ENCODE peak calls at places on chromosomes 1 and 21, in five cellular contexts. U is transverse colon, Q is dorsolateral prefrontal cortex, L is PC-3, O is kidney epithelial cell. H is an unnamed sample.

GRCh38 chr21:32021319-32022027 is 148.7 kb downstream of the HUNK start:
- DNase-seq in Q (peak; percentile 36), O (no peak), U (peak; percentile 54), L (peak; percentile 13), H (peak; percentile 92)

GRCh38 chr1:31425301-31426081 is 12.5 kb downstream of the SERINC2 start:
- DNase-seq in O (no peak), U (no peak), Q (no peak), L (no peak), H (no peak)

GRCh38 chr1:205512059-205513045 is 7.9 kb downstream of the CDK18 start:
- DNase-seq in O (no peak), L (peak; percentile 40), Q (no peak), U (no peak), H (no peak)

GRCh38 chr1:238898856-238899255 is 487.5 kb upstream of the CHRM3 start:
- DNase-seq in L (peak; percentile 72), O (peak; percentile 37), Q (no peak), U (no peak), H (no peak)

GRCh38 chr1:218812360-218812759 is 361.3 kb upstream of the LYPLAL1 start:
- DNase-seq in L (no peak), O (no peak), U (no peak), Q (no peak), H (no peak)

GRCh38 chr1:15883326-15883725 is 35.8 kb downstream of the SPEN start:
- DNase-seq in L (no peak), O (no peak), Q (no peak), U (no peak), H (no peak)

GRCh38 chr21:30340714-30341573 is 3.5 kb upstream of the KRTAP27-1 start:
- DNase-seq in O (no peak), L (peak; percentile 83), Q (no peak), U (peak; percentile 41), H (peak; percentile 56)

GRCh38 chr1:19563336-19564097 is 78.2 kb upstream of the CAPZB start:
- DNase-seq in U (peak; percentile 38), O (no peak), L (no peak), Q (peak; percentile 58), H (peak; percentile 27)

GRCh38 chr1:235883261-235883927 is 16.7 kb upstream of the LYST start:
- DNase-seq in O (peak; percentile 84), L (peak; percentile 88), Q (peak; percentile 77), U (peak; percentile 76), H (peak; percentile 92)

GRCh38 chr1:178718520-178718919 is 6.5 kb upstream of the RALGPS2 start:
- DNase-seq in Q (no peak), U (no peak), L (no peak), O (no peak), H (no peak)

GRCh38 chr1:59446257-59446901 is 149.5 kb downstream of the FGGY start:
- DNase-seq in Q (no peak), U (peak; percentile 10), O (no peak), L (peak; percentile 79), H (no peak)

GRCh38 chr1:66981679-66982078 is 56.9 kb downstream of the MIER1 start:
- DNase-seq in L (no peak), O (no peak), U (peak; percentile 28), Q (peak; percentile 41), H (no peak)
- H3K4me3 ChIP-seq in L (no peak overlapping the region), O (no peak overlapping the region), U (peak overlapping the region; percentile 9), Q (peak overlapping the region; percentile 37), H (peak overlapping the region; percentile 25)

DNA sequence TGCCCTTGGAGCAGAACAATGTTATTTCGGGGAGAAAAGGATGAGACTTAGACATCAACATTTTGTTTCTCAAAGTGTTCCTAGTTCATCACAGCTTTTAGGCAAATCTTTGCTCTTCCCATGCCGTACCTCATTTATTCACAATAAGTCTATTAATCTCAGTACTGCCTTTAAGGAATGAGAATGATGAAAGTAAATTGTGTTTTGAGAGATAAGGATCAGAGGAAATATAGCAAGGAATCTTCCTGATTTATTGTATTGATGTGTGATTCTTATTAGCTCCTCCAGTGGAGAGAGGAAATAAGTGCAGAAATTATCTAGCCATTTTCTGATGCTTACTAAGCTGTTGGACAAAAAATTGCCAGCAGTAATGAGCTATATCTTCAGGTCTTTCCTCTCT is 2.0 kb downstream of the POLR3C start:
- DNase-seq in Q (no peak), O (no peak), U (no peak), L (peak; percentile 30), H (no peak)
- TF ChIP-seq CTCF in Q (no peak), O (no peak), U (no peak), L (peak; percentile 49), H (no peak)

GRCh38 chr1:230151924-230152468 is 85.0 kb downstream of the GALNT2 start:
- DNase-seq in U (no peak), L (no peak), O (no peak), Q (no peak), H (no peak)

GRCh38 chr1:230156068-230156467 is 89.0 kb downstream of the GALNT2 start:
- DNase-seq in U (no peak), Q (no peak), O (no peak), L (no peak), H (no peak)

GRCh38 chr1:230152999-230153398 is 86.0 kb downstream of the GALNT2 start:
- DNase-seq in L (no peak), U (no peak), Q (no peak), O (no peak), H (no peak)

GRCh38 chr1:230155021-230155420 is 88.0 kb downstream of the GALNT2 start:
- DNase-seq in L (no peak), U (no peak), Q (no peak), O (no peak), H (no peak)

DNA sequence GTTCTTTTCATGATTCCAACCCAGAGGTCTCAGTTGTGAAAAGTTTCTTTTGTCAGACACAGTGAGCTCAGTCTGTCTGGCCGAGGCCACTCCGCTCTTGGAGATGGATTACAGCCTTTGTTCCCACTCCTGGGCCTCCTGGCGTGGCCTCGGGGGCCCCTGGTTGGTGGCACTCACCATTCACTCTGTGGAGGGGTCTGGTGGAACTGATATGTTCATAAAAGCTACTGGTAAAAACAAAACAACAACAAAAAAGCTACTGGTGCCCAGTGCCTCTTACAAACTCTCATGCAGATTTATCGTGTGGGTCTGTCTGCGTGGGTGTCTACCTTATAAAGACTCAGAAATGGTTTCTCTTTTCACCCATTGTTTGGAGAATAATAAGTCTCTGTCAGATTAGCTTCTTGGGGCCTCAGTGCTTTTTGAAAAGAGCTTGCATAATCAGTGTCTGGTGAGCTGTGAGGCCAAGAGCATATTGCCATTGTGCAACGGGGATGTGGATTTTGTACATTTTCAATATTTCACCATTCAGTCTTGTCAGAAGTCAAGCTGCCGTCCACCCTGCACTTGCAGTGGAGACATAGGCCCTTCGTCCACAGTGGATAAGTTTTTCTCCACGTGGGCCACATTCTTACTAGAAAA is 86.7 kb downstream of the GALNT2 start:
- DNase-seq in U (no peak), L (no peak), Q (peak; percentile 39), O (no peak), H (no peak)
- H3K4me3 ChIP-seq in U (no peak overlapping the region), L (no peak overlapping the region), Q (no peak overlapping the region), O (no peak overlapping the region), H (no peak overlapping the region)

GRCh38 chr1:10520952-10521351 is 46.2 kb downstream of the PEX14 start:
- DNase-seq in L (no peak), Q (no peak), U (no peak), O (no peak), H (no peak)
- TF ChIP-seq CTCF in L (no peak), Q (no peak), U (no peak), O (no peak), H (no peak)